ENCODE peak calls at places on chromosomes 6 and 20, in eight cellular contexts. D is Right ventricle myocardium inferior; E is DMS53; G is ureter; T is fibroblast of mammary gland; A is stimulated activated CD4-positive, alpha-beta T cell treated with anti-CD3 and anti-CD28 coated beads, Interleukin-15, amount 100 ng/mL, for 1 hour; C is amniotic stem cell; Y is RWPE1. V is an unnamed sample.

GRCh38 chr6:11538799-11539468 is 1.4 kb downstream of the TMEM170B start:
- DNase-seq in D (no peak), E (no peak), G (no peak), T (no peak), A (no peak), C (no peak), Y (no peak), V (no peak)

GRCh38 chr6:45400021-45400420 is 22.3 kb upstream of the SUPT3H start:
- DNase-seq in D (no peak), E (no peak), G (no peak), T (no peak), A (no peak), C (no peak), Y (no peak), V (no peak)

GRCh38 chr6:117555882-117556498 is 46.3 kb downstream of the GOPC start:
- DNase-seq in D (no peak), E (peak), G (peak), T (peak), A (no peak), C (no peak), Y (no peak), V (no peak)

GRCh38 chr6:5506575-5506974 is 245.3 kb downstream of the FARS2 start:
- DNase-seq in D (no peak), E (no peak), G (no peak), T (no peak), A (no peak), C (no peak), Y (no peak), V (no peak)

GRCh38 chr6:112466378-112467151 is 119.4 kb downstream of the RFPL4B start:
- DNase-seq in D (no peak), E (no peak), G (no peak), T (peak), A (no peak), C (no peak), Y (peak), V (no peak)

GRCh38 chr20:36852187-36852586 is 23.8 kb upstream of the TLDC2 start:
- DNase-seq in D (peak), E (no peak), G (no peak), T (no peak), A (no peak), C (no peak), Y (no peak), V (no peak)

GRCh38 chr6:127547215-127547614 is 28.1 kb upstream of the MTCL3 start:
- DNase-seq in D (no peak), E (peak), G (no peak), T (peak), A (peak), C (no peak), Y (no peak), V (no peak)

GRCh38 chr6:107679457-107679856 is 144.7 kb downstream of the SCML4 start:
- DNase-seq in D (no peak), E (no peak), G (no peak), T (peak), A (no peak), C (no peak), Y (no peak), V (peak)

GRCh38 chr20:11852801-11853200 is 64.9 kb upstream of the BTBD3 start:
- DNase-seq in D (no peak), E (no peak), G (no peak), T (peak), A (no peak), C (no peak), Y (peak), V (no peak)

GRCh38 chr6:160142115-160142715 is 20.6 kb downstream of the SLC22A1 start:
- DNase-seq in D (no peak), E (no peak), G (no peak), T (no peak), A (no peak), C (no peak), Y (no peak), V (no peak)

GRCh38 chr6:88780714-88781389 is 182.6 kb downstream of the RNGTT start:
- DNase-seq in D (no peak), E (peak), G (peak), T (peak), A (no peak), C (peak), Y (peak), V (peak)

GRCh38 chr6:1789092-1789491 is 179.4 kb downstream of the FOXC1 start:
- DNase-seq in D (no peak), E (no peak), G (no peak), T (peak), A (no peak), C (no peak), Y (no peak), V (no peak)

GRCh38 chr20:50786703-50787102 is 8.2 kb upstream of the BCAS4 start:
- DNase-seq in D (no peak), E (no peak), G (no peak), T (no peak), A (no peak), C (no peak), Y (no peak), V (no peak)

GRCh38 chr20:48574383-48574782 is 253.4 kb downstream of the PREX1 start:
- DNase-seq in D (no peak), E (no peak), G (no peak), T (peak), A (no peak), C (no peak), Y (peak), V (no peak)

GRCh38 chr20:17571967-17572638 is 2.2 kb downstream of the DSTN start:
- DNase-seq in D (no peak), E (peak), G (no peak), T (no peak), A (no peak), C (no peak), Y (no peak), V (no peak)

GRCh38 chr6:133895573-133896343 is 6.8 kb downstream of the TCF21 start:
- DNase-seq in D (peak), E (peak), G (peak), T (peak), A (no peak), C (no peak), Y (no peak), V (no peak)

GRCh38 chr6:42781811-42782688 is at the start of gene BICRAL:
- DNase-seq in D (peak), E (peak), G (peak), T (peak), A (peak), C (peak), Y (peak), V (peak)

GRCh38 chr20:8853805-8854338 is 215.0 kb upstream of the PLCB4 start:
- DNase-seq in D (no peak), E (peak), G (peak), T (peak), A (no peak), C (peak), Y (peak), V (peak)

GRCh38 chr20:10555865-10556308 is 117.9 kb downstream of the JAG1 start:
- DNase-seq in D (no peak), E (no peak), G (no peak), T (peak), A (no peak), C (peak), Y (peak), V (no peak)

GRCh38 chr6:31829633-31830492 is 2.3 kb downstream of the HSPA1B start:
- DNase-seq in D (no peak), E (peak), G (no peak), T (peak), A (no peak), C (no peak), Y (no peak), V (peak)

GRCh38 chr20:44642203-44643153 is 9.0 kb downstream of the ADA start:
- DNase-seq in D (peak), E (peak), G (peak), T (peak), A (no peak), C (no peak), Y (peak), V (peak)

GRCh38 chr6:168949876-168950499 is 303.7 kb downstream of the THBS2 start:
- DNase-seq in D (no peak), E (no peak), G (no peak), T (peak), A (no peak), C (peak), Y (no peak), V (no peak)

GRCh38 chr20:9884666-9885065 is 45.8 kb upstream of the PAK5 start:
- DNase-seq in D (no peak), E (peak), G (no peak), T (peak), A (no peak), C (no peak), Y (no peak), V (no peak)

GRCh38 chr6:43725643-43726580 is 38.3 kb upstream of the MRPS18A start:
- DNase-seq in D (no peak), E (no peak), G (no peak), T (no peak), A (no peak), C (no peak), Y (no peak), V (no peak)

GRCh38 chr20:1844723-1845523 is 50.3 kb upstream of the SIRPA start:
- DNase-seq in D (peak), E (no peak), G (no peak), T (peak), A (no peak), C (no peak), Y (no peak), V (peak)

GRCh38 chr6:37622639-37623038 is 75.0 kb downstream of the MDGA1 start:
- DNase-seq in D (no peak), E (no peak), G (no peak), T (no peak), A (no peak), C (no peak), Y (no peak), V (no peak)

GRCh38 chr6:21438986-21439352 is 154.6 kb upstream of the SOX4 start:
- DNase-seq in D (no peak), E (no peak), G (no peak), T (peak), A (no peak), C (no peak), Y (no peak), V (no peak)

GRCh38 chr6:57087916-57088315 is 2.1 kb upstream of the ZNF451 start:
- DNase-seq in D (no peak), E (no peak), G (no peak), T (no peak), A (no peak), C (no peak), Y (no peak), V (no peak)

GRCh38 chr6:46453221-46453620 is 38.0 kb downstream of the RCAN2 start:
- DNase-seq in D (no peak), E (no peak), G (no peak), T (peak), A (no peak), C (peak), Y (no peak), V (peak)

GRCh38 chr6:34373511-34373910 is 19.0 kb downstream of the NUDT3 start:
- DNase-seq in D (no peak), E (no peak), G (no peak), T (no peak), A (no peak), C (no peak), Y (no peak), V (no peak)

GRCh38 chr20:56409521-56409920 is 2.5 kb upstream of the CASS4 start:
- DNase-seq in D (no peak), E (no peak), G (no peak), T (peak), A (no peak), C (no peak), Y (no peak), V (no peak)

GRCh38 chr6:3135668-3136297 is 17.3 kb downstream of the BPHL start:
- DNase-seq in D (no peak), E (peak), G (no peak), T (no peak), A (no peak), C (no peak), Y (no peak), V (no peak)

GRCh38 chr20:49983123-49983847 is 505 bp downstream of the SNAI1 start:
- DNase-seq in D (no peak), E (no peak), G (no peak), T (no peak), A (no peak), C (no peak), Y (no peak), V (no peak)

GRCh38 chr6:79522609-79523008 is 14.6 kb downstream of the LCA5 start:
- DNase-seq in D (no peak), E (no peak), G (no peak), T (no peak), A (no peak), C (no peak), Y (no peak), V (no peak)

GRCh38 chr6:82144007-82144851 is 103.3 kb downstream of the IBTK start:
- DNase-seq in D (no peak), E (peak), G (no peak), T (peak), A (no peak), C (peak), Y (peak), V (peak)

V was measured in fibroblast of the conjunctiva.